ENCODE peak calls at places on chromosome 9, in seven cellular contexts. I is tibial artery; V is NCI-H1436 treated with DMSO at 0.1 percent for 48 hours; O is activated T-helper 1 cell treated with anti-CD3 and anti-CD28 coated beads, Interleukin-12 subunit alpha, Interleukin-12 subunit beta, Interleukin-2, Interleukin-4 antibody, amounts not matched to agents 30 ng/mL and 10 ng/mL and 1 ng/mL, durations not matched to agents 14 hours and 24 hours and 36 hours; A is putamen; Q is HTR-8/SVneo; J is central memory CD4-positive, alpha-beta T cell. X is an unnamed sample.

GRCh38 chr9:93596399-93596798 is 20.0 kb downstream of the PHF2 start:
- DNase-seq in J (no peak), I (no peak), Q (no peak), O (no peak), V (no peak), A (no peak), X (no peak)

GRCh38 chr9:123637596-123637939 is 281.6 kb downstream of the CRB2 start:
- DNase-seq in A (no peak), V (no peak), J (no peak), O (no peak), I (no peak), Q (no peak), X (no peak)

GRCh38 chr9:136952876-136953770 is 1.1 kb downstream of the LCN12 start:
- DNase-seq in Q (no peak), V (no peak), J (no peak), A (no peak), O (no peak), I (no peak), X (no peak)

GRCh38 chr9:135612437-135612836 is 26.9 kb downstream of the GLT6D1 start:
- DNase-seq in V (no peak), O (no peak), J (no peak), A (no peak), I (no peak), Q (no peak), X (no peak)

GRCh38 chr9:14780251-14780650 is 57.7 kb upstream of the CER1 start:
- DNase-seq in Q (no peak), J (no peak), O (no peak), V (no peak), I (no peak), A (no peak), X (no peak)

GRCh38 chr9:129278391-129279237 is 100.6 kb upstream of the IER5L start:
- DNase-seq in J (no peak), O (no peak), A (no peak), I (peak), V (peak), Q (peak), X (peak)

GRCh38 chr9:75089369-75089766 is 1.1 kb downstream of the OSTF1 start:
- DNase-seq in V (no peak), Q (no peak), I (no peak), A (no peak), O (no peak), J (no peak), X (no peak)

GRCh38 chr9:82489579-82489915 is 501.0 kb downstream of the SPATA31D1 start:
- DNase-seq in Q (no peak), A (peak), O (no peak), I (no peak), J (no peak), V (no peak), X (no peak)

GRCh38 chr9:127195976-127196825 is 68.4 kb upstream of the GARNL3 start:
- DNase-seq in Q (no peak), J (no peak), O (no peak), I (no peak), A (no peak), V (no peak), X (no peak)